ENCODE peak calls at places on chromosomes 3 and 15, in four cellular contexts. N is pancreas, U is lower lobe of right lung, O is epithelial cell of esophagus. R is an unnamed sample.

GRCh38 chr3:105458518-105459215 is 92.0 kb downstream of the ALCAM start:
- DNase-seq in N (no peak), U (no peak), O (peak; percentile 17), R (no peak)

GRCh38 chr3:151835751-151836550 is 22.0 kb downstream of the AADAC start:
- DNase-seq in N (no peak), U (no peak), O (no peak), R (no peak)

GRCh38 chr15:90345859-90346258 is 6.2 kb upstream of the ZNF774 start:
- DNase-seq in N (no peak), U (no peak), O (no peak), R (no peak)

GRCh38 chr15:38050988-38051387 is 116.5 kb downstream of the TMCO5A start:
- DNase-seq in N (no peak), U (no peak), O (no peak), R (no peak)

GRCh38 chr3:20798666-20799065 is 612.7 kb upstream of the SGO1 start:
- DNase-seq in N (no peak), U (no peak), O (no peak), R (no peak)

GRCh38 chr15:57640935-57641682 is 49.4 kb downstream of the MYZAP start:
- DNase-seq in N (no peak), U (no peak), O (peak; percentile 40), R (peak; percentile 51)

GRCh38 chr3:79125313-79125984 is 642.3 kb downstream of the ROBO1 start:
- DNase-seq in N (no peak), U (no peak), O (no peak), R (no peak)

GRCh38 chr3:184785856-184786255 is 26.1 kb upstream of the VPS8 start:
- DNase-seq in N (no peak), U (no peak), O (no peak), R (no peak)

GRCh38 chr3:189338366-189338765 is 166.6 kb downstream of the TPRG1 start:
- DNase-seq in N (no peak), U (no peak), O (no peak), R (no peak)

GRCh38 chr3:177213806-177214528 is 16.7 kb upstream of the TBL1XR1 start:
- DNase-seq in N (no peak), U (no peak), O (no peak), R (no peak)

GRCh38 chr3:191959876-191960418 is 499.0 kb downstream of the PYDC2 start:
- DNase-seq in N (no peak), U (no peak), O (no peak), R (peak; percentile 19)

GRCh38 chr15:71889947-71890346 is 79.6 kb downstream of the NR2E3 start:
- DNase-seq in N (no peak), U (no peak), O (no peak), R (no peak)

GRCh38 chr15:74365619-74366445 is 1.6 kb downstream of the CYP11A1 start:
- DNase-seq in N (no peak), U (peak; percentile 58), O (no peak), R (no peak)

GRCh38 chr15:43067717-43068461 is 37.9 kb downstream of the UBR1 start:
- DNase-seq in N (no peak), U (no peak), O (peak; percentile 24), R (no peak)

GRCh38 chr15:74339371-74339770 is 28.1 kb downstream of the CYP11A1 start:
- DNase-seq in N (peak; percentile 41), U (peak; percentile 27), O (no peak), R (no peak)

GRCh38 chr15:101434032-101434920 is 55.2 kb downstream of the PCSK6 start:
- DNase-seq in N (no peak), U (no peak), O (no peak), R (peak; percentile 39)

GRCh38 chr3:169699536-169700050 is 36.1 kb upstream of the MECOM start:
- DNase-seq in N (no peak), U (no peak), O (no peak), R (peak; percentile 71)

GRCh38 chr3:113746955-113747718 is at the start of gene ATP6V1A:
- DNase-seq in N (peak; percentile 86), U (peak; percentile 81), O (peak; percentile 22), R (no peak)

GRCh38 chr3:132006605-132007204 is 28.1 kb downstream of the CPNE4 start:
- DNase-seq in N (peak; percentile 61), U (peak; percentile 45), O (peak; percentile 78), R (peak; percentile 71)

GRCh38 chr3:155712008-155712407 is 32.9 kb downstream of the PLCH1 start:
- DNase-seq in N (no peak), U (no peak), O (peak; percentile 27), R (peak; percentile 5)

GRCh38 chr15:73335471-73335870 is 33.3 kb downstream of the HCN4 start:
- DNase-seq in N (no peak), U (peak; percentile 25), O (no peak), R (no peak)

GRCh38 chr3:14246414-14246813 is 67.8 kb downstream of the LSM3 start:
- DNase-seq in N (no peak), U (no peak), O (no peak), R (no peak)

GRCh38 chr3:123781571-123782275 is 102.4 kb downstream of the MYLK start:
- DNase-seq in N (no peak), U (no peak), O (no peak), R (no peak)

GRCh38 chr3:14464521-14464920 is 62.1 kb downstream of the SLC6A6 start:
- DNase-seq in N (no peak), U (no peak), O (no peak), R (no peak)

GRCh38 chr3:99330924-99331532 is 307.4 kb upstream of the COL8A1 start:
- DNase-seq in N (no peak), U (no peak), O (no peak), R (no peak)

GRCh38 chr3:113117511-113118302 is 93.7 kb upstream of the BOC start:
- DNase-seq in N (no peak), U (no peak), O (peak; percentile 35), R (no peak)

GRCh38 chr15:101539492-101539891 is 50.0 kb upstream of the PCSK6 start:
- DNase-seq in N (no peak), U (no peak), O (no peak), R (no peak)

GRCh38 chr3:23981136-23981535 is 36.0 kb downstream of the NR1D2 start:
- DNase-seq in N (no peak), U (no peak), O (no peak), R (peak; percentile 63)

GRCh38 chr3:78690806-78691205 is 1077.0 kb downstream of the ROBO1 start:
- DNase-seq in N (no peak), U (no peak), O (no peak), R (no peak)

DNA sequence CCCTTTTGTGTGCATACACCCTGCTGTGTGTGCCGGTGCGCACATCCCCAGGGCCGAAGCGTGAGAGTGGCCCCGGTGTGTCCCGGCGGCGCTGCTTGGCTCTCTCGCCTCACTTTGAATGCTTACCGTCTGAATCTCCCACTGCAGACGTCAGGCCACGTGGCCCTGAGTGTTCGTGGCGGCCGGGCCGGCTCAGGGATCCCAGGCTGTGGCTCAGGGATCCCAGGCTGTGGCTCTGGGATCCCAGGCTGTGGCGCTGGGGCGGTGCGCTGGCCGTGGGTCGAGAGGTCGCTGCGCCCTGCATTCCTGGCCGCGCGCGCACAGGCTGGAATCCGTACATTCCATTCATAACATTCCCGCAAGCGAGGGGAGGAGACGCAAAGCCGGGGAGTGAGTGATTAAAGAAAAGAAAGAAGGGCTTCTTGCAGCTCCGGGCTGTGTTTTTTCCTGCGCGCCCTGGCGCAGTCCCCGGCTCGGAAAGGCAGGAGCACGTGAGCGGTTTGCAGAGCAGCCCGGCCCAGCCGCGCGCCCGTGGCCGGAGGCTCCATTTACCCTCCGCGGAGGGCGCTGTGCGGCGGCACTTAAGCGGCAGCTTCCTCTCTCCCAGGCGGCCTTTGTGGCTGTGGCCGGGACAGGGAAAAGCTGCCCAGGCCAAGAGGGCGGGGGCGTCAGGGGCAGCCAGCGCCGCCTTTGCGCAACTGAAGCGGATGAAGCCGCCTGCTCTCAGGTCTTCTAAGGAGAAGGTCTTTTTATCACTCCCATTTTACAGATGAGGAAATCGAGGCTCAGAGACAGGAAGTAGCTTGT is 87.0 kb upstream of the ALDH1L1 start:
- DNase-seq in N (peak; percentile 75), U (peak; percentile 88), O (peak; percentile 78), R (peak; percentile 81)
- TF ChIP-seq CTCF in N (no peak), U (peak; percentile 20), O (no peak), R (no peak)

DNA sequence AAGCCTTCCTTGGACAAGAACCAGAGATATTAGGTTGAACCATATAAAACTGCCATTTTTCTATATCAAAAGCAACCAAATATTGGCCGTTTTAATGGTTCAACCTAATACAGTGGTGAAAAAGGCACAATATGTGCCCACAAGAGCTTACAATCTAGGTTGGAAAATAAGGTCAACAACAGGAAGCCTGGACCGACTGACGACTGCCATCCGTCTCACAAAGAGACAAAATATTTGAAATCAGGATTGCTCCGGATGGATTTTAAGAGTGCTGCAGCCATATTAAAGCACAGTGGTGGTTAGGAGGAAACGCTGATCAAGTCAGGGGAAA is 1.4 kb downstream of the AHSG start:
- DNase-seq in N (no peak), U (no peak), O (no peak), R (no peak)
- TF ChIP-seq CTCF in N (no peak), U (no peak), O (no peak), R (no peak)

GRCh38 chr3:138049157-138049919 is 39.4 kb downstream of the CLDN18 start:
- DNase-seq in N (no peak), U (no peak), O (no peak), R (no peak)
- TF ChIP-seq CTCF in N (no peak), U (no peak), O (no peak), R (peak; percentile 10)

GRCh38 chr3:11539677-11540076 is 104.0 kb downstream of the VGLL4 start:
- DNase-seq in N (no peak), U (no peak), O (no peak), R (no peak)
- TF ChIP-seq CTCF in N (no peak), U (no peak), O (no peak), R (no peak)

R was measured in MCF 10A.